ENCODE peak calls at places on chromosome 13, in five cellular contexts. One of them, this sample, is unnamed.

GRCh38 chr13:64758520-64758919 is 2471.6 kb downstream of the PCDH9 start:
- DNase-seq in fibroblast of lung: no peak
- DNase-seq in ovary: no peak
- DNase-seq in GM12878: no peak
- DNase-seq in left ventricle myocardium inferior: no peak
- DNase-seq in this sample: peak

GRCh38 chr13:34578471-34578870 is 363.6 kb upstream of the NBEA start:
- DNase-seq in fibroblast of lung: no peak
- DNase-seq in ovary: no peak
- DNase-seq in GM12878: no peak
- DNase-seq in left ventricle myocardium inferior: no peak
- DNase-seq in this sample: peak

GRCh38 chr13:112733661-112734379 is 44.0 kb downstream of the ATP11A start:
- DNase-seq in fibroblast of lung: no peak
- DNase-seq in ovary: no peak
- DNase-seq in GM12878: no peak
- DNase-seq in left ventricle myocardium inferior: no peak
- DNase-seq in this sample: peak

GRCh38 chr13:94761407-94761806 is 49.1 kb upstream of the SOX21 start:
- DNase-seq in fibroblast of lung: no peak
- DNase-seq in ovary: no peak
- DNase-seq in GM12878: no peak
- DNase-seq in left ventricle myocardium inferior: no peak
- DNase-seq in this sample: no peak

GRCh38 chr13:101309014-101309619 is 107.2 kb downstream of the NALCN start:
- DNase-seq in fibroblast of lung: peak
- DNase-seq in ovary: no peak
- DNase-seq in GM12878: no peak
- DNase-seq in left ventricle myocardium inferior: no peak
- DNase-seq in this sample: peak

GRCh38 chr13:34587586-34587985 is 354.5 kb upstream of the NBEA start:
- DNase-seq in fibroblast of lung: no peak
- DNase-seq in ovary: no peak
- DNase-seq in GM12878: no peak
- DNase-seq in left ventricle myocardium inferior: no peak
- DNase-seq in this sample: no peak

GRCh38 chr13:25292301-25292700 is 5.0 kb upstream of the MTMR6 start:
- DNase-seq in fibroblast of lung: peak
- DNase-seq in ovary: no peak
- DNase-seq in GM12878: no peak
- DNase-seq in left ventricle myocardium inferior: no peak
- DNase-seq in this sample: peak

GRCh38 chr13:95035311-95036109 is 265.7 kb downstream of the ABCC4 start:
- DNase-seq in fibroblast of lung: no peak
- DNase-seq in ovary: no peak
- DNase-seq in GM12878: no peak
- DNase-seq in left ventricle myocardium inferior: no peak
- DNase-seq in this sample: no peak

GRCh38 chr13:31246918-31247317 is 47.1 kb downstream of the B3GLCT start:
- DNase-seq in fibroblast of lung: no peak
- DNase-seq in ovary: no peak
- DNase-seq in GM12878: no peak
- DNase-seq in left ventricle myocardium inferior: no peak
- DNase-seq in this sample: no peak

GRCh38 chr13:75132800-75133695 is 348.9 kb downstream of the TBC1D4 start:
- DNase-seq in fibroblast of lung: no peak
- DNase-seq in ovary: no peak
- DNase-seq in GM12878: no peak
- DNase-seq in left ventricle myocardium inferior: no peak
- DNase-seq in this sample: peak

GRCh38 chr13:99626461-99627082 is 125.3 kb downstream of the TM9SF2 start:
- DNase-seq in fibroblast of lung: peak
- DNase-seq in ovary: peak
- DNase-seq in GM12878: no peak
- DNase-seq in left ventricle myocardium inferior: no peak
- DNase-seq in this sample: peak

GRCh38 chr13:112735791-112736190 is 46.0 kb downstream of the ATP11A start:
- DNase-seq in fibroblast of lung: no peak
- DNase-seq in ovary: no peak
- DNase-seq in GM12878: no peak
- DNase-seq in left ventricle myocardium inferior: no peak
- DNase-seq in this sample: no peak

GRCh38 chr13:50843256-50844043 is at the start of gene DLEU7:
- DNase-seq in fibroblast of lung: no peak
- DNase-seq in ovary: no peak
- DNase-seq in GM12878: no peak
- DNase-seq in left ventricle myocardium inferior: no peak
- DNase-seq in this sample: no peak

GRCh38 chr13:43364210-43365041 is 341.0 kb downstream of the DNAJC15 start:
- DNase-seq in fibroblast of lung: peak
- DNase-seq in ovary: peak
- DNase-seq in GM12878: no peak
- DNase-seq in left ventricle myocardium inferior: no peak
- DNase-seq in this sample: peak

GRCh38 chr13:110137677-110138008 is 169.3 kb downstream of the COL4A1 start:
- DNase-seq in fibroblast of lung: no peak
- DNase-seq in ovary: no peak
- DNase-seq in GM12878: no peak
- DNase-seq in left ventricle myocardium inferior: peak
- DNase-seq in this sample: peak

GRCh38 chr13:44045179-44045562 is 165.5 kb downstream of the LACC1 start:
- DNase-seq in fibroblast of lung: no peak
- DNase-seq in ovary: no peak
- DNase-seq in GM12878: no peak
- DNase-seq in left ventricle myocardium inferior: no peak
- DNase-seq in this sample: no peak

GRCh38 chr13:111629933-111630332 is 309.5 kb downstream of the TEX29 start:
- DNase-seq in fibroblast of lung: no peak
- DNase-seq in ovary: no peak
- DNase-seq in GM12878: no peak
- DNase-seq in left ventricle myocardium inferior: no peak
- DNase-seq in this sample: no peak

GRCh38 chr13:95091755-95092154 is 209.5 kb downstream of the ABCC4 start:
- DNase-seq in fibroblast of lung: no peak
- DNase-seq in ovary: no peak
- DNase-seq in GM12878: no peak
- DNase-seq in left ventricle myocardium inferior: no peak
- DNase-seq in this sample: no peak

GRCh38 chr13:55244991-55245644 is 1895.6 kb upstream of the PRR20A start:
- DNase-seq in fibroblast of lung: peak
- DNase-seq in ovary: no peak
- DNase-seq in GM12878: no peak
- DNase-seq in left ventricle myocardium inferior: no peak
- DNase-seq in this sample: no peak

GRCh38 chr13:26019881-26020535 is 31.8 kb downstream of the SHISA2 start:
- DNase-seq in fibroblast of lung: peak
- DNase-seq in ovary: no peak
- DNase-seq in GM12878: no peak
- DNase-seq in left ventricle myocardium inferior: no peak
- DNase-seq in this sample: peak

GRCh38 chr13:108877300-108877699 is 247.9 kb downstream of the MYO16 start:
- DNase-seq in fibroblast of lung: peak
- DNase-seq in ovary: no peak
- DNase-seq in GM12878: no peak
- DNase-seq in left ventricle myocardium inferior: no peak
- DNase-seq in this sample: peak

GRCh38 chr13:28744656-28745055 is 25.9 kb upstream of the SLC46A3 start:
- DNase-seq in fibroblast of lung: no peak
- DNase-seq in ovary: no peak
- DNase-seq in GM12878: no peak
- DNase-seq in left ventricle myocardium inferior: no peak
- DNase-seq in this sample: no peak

GRCh38 chr13:98322091-98322718 is 145.1 kb upstream of the RNF113B start:
- DNase-seq in fibroblast of lung: no peak
- DNase-seq in ovary: no peak
- DNase-seq in GM12878: no peak
- DNase-seq in left ventricle myocardium inferior: no peak
- DNase-seq in this sample: no peak

GRCh38 chr13:64248371-64249065 is 2832.9 kb upstream of the PCDH20 start:
- DNase-seq in fibroblast of lung: no peak
- DNase-seq in ovary: no peak
- DNase-seq in GM12878: no peak
- DNase-seq in left ventricle myocardium inferior: no peak
- DNase-seq in this sample: peak

GRCh38 chr13:23618341-23618740 is 48.1 kb downstream of the TNFRSF19 start:
- DNase-seq in fibroblast of lung: peak
- DNase-seq in ovary: no peak
- DNase-seq in GM12878: no peak
- DNase-seq in left ventricle myocardium inferior: no peak
- DNase-seq in this sample: peak

GRCh38 chr13:49357694-49358093 is 86.2 kb downstream of the CAB39L start:
- DNase-seq in fibroblast of lung: peak
- DNase-seq in ovary: no peak
- DNase-seq in GM12878: no peak
- DNase-seq in left ventricle myocardium inferior: no peak
- DNase-seq in this sample: peak

GRCh38 chr13:99555149-99555548 is 53.9 kb downstream of the TM9SF2 start:
- DNase-seq in fibroblast of lung: no peak
- DNase-seq in ovary: no peak
- DNase-seq in GM12878: no peak
- DNase-seq in left ventricle myocardium inferior: no peak
- DNase-seq in this sample: no peak

GRCh38 chr13:112132142-112132541 is 65.2 kb downstream of the SOX1 start:
- DNase-seq in fibroblast of lung: no peak
- DNase-seq in ovary: no peak
- DNase-seq in GM12878: no peak
- DNase-seq in left ventricle myocardium inferior: no peak
- DNase-seq in this sample: no peak

GRCh38 chr13:45122941-45123340 is 2.6 kb downstream of the GTF2F2 start:
- DNase-seq in fibroblast of lung: no peak
- DNase-seq in ovary: no peak
- DNase-seq in GM12878: no peak
- DNase-seq in left ventricle myocardium inferior: no peak
- DNase-seq in this sample: no peak

GRCh38 chr13:38969187-38969586 is 21.4 kb downstream of the STOML3 start:
- DNase-seq in fibroblast of lung: no peak
- DNase-seq in ovary: no peak
- DNase-seq in GM12878: no peak
- DNase-seq in left ventricle myocardium inferior: no peak
- DNase-seq in this sample: no peak

GRCh38 chr13:113742000-113742441 is 17.0 kb upstream of the TMEM255B start:
- DNase-seq in fibroblast of lung: peak
- DNase-seq in ovary: no peak
- DNase-seq in GM12878: no peak
- DNase-seq in left ventricle myocardium inferior: no peak
- DNase-seq in this sample: no peak
- TF ChIP-seq CTCF in fibroblast of lung: peak
- TF ChIP-seq CTCF in ovary: no peak
- TF ChIP-seq CTCF in GM12878: no peak
- TF ChIP-seq CTCF in left ventricle myocardium inferior: peak
- TF ChIP-seq CTCF in this sample: peak

DNA sequence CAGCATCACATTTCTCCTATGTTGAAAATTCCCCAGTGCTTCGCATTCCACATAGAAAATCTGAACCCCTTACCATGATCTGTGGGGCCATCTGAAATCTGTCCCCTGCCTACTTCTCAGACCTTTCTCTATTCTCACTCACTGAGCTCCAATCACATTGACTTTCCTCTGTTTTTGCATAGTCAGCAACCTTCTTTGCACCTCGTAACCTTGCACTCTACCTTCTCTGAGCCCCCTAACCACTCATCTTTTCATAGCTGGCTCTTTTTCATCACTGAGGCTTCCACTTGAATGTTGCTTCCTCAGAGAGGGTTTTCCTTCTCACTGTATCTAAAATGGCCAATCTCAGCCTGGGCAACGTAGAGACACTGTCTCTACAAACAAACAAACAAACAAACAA is 286.3 kb downstream of the GPC5 start:
- DNase-seq in fibroblast of lung: no peak
- DNase-seq in ovary: no peak
- DNase-seq in GM12878: no peak
- DNase-seq in left ventricle myocardium inferior: no peak
- DNase-seq in this sample: no peak
- TF ChIP-seq CTCF in fibroblast of lung: no peak
- TF ChIP-seq CTCF in ovary: no peak
- TF ChIP-seq CTCF in GM12878: no peak
- TF ChIP-seq CTCF in left ventricle myocardium inferior: no peak
- TF ChIP-seq CTCF in this sample: no peak

DNA sequence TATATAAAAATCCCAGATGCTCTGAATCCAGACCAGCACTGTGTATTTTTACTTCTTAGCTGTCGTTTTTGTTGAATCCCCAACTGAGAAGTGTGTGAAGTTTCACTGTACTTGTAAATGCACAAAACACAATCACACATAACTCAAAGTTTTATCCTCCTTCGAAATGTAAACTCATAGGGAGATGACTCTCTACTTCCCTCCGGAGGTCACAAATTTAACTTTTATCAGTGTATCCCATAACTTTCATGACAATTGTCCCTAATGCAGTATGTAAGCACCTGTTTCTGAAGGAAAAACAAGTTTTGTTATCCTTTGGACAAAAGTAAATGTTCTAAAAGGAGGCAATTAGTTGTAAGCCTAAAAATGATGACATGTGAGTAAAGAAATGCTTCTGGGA is 665.0 kb upstream of the SLITRK6 start:
- DNase-seq in fibroblast of lung: peak
- DNase-seq in ovary: no peak
- DNase-seq in GM12878: no peak
- DNase-seq in left ventricle myocardium inferior: no peak
- DNase-seq in this sample: no peak
- TF ChIP-seq CTCF in fibroblast of lung: peak
- TF ChIP-seq CTCF in ovary: no peak
- TF ChIP-seq CTCF in GM12878: no peak
- TF ChIP-seq CTCF in left ventricle myocardium inferior: peak
- TF ChIP-seq CTCF in this sample: peak

GRCh38 chr13:53123536-53123935 is 94.9 kb downstream of the OLFM4 start:
- DNase-seq in fibroblast of lung: no peak
- DNase-seq in ovary: no peak
- DNase-seq in GM12878: no peak
- DNase-seq in left ventricle myocardium inferior: no peak
- DNase-seq in this sample: no peak

GRCh38 chr13:53126803-53127202 is 98.2 kb downstream of the OLFM4 start:
- DNase-seq in fibroblast of lung: peak
- DNase-seq in ovary: peak
- DNase-seq in GM12878: no peak
- DNase-seq in left ventricle myocardium inferior: peak
- DNase-seq in this sample: peak

GRCh38 chr13:53129864-53130393 is 101.3 kb downstream of the OLFM4 start:
- DNase-seq in fibroblast of lung: no peak
- DNase-seq in ovary: no peak
- DNase-seq in GM12878: no peak
- DNase-seq in left ventricle myocardium inferior: no peak
- DNase-seq in this sample: no peak

GRCh38 chr13:53124568-53125094 is 96.0 kb downstream of the OLFM4 start:
- DNase-seq in fibroblast of lung: no peak
- DNase-seq in ovary: no peak
- DNase-seq in GM12878: no peak
- DNase-seq in left ventricle myocardium inferior: no peak
- DNase-seq in this sample: no peak

DNA sequence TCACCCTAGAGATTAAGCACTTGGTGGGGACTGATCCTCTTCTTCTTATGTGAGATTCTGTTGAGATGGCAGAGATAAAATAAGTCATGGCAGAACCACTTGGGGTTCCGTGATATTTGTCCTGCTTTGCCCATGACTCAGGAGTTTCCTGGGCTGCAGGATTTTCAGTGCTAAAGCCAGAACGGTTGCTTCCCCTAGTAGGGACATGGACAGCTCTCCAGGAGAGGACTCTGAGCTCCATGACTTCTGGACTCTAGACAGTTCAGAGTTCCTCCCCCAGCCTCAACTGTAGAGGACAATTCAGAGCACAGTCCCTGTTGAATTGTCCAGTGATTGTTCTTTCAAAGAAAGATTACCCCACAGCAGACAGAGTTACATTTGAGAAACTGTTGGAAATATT is 98.8 kb downstream of the OLFM4 start:
- DNase-seq in fibroblast of lung: no peak
- DNase-seq in ovary: no peak
- DNase-seq in GM12878: no peak
- DNase-seq in left ventricle myocardium inferior: no peak
- DNase-seq in this sample: no peak
- TF ChIP-seq CTCF in fibroblast of lung: no peak
- TF ChIP-seq CTCF in ovary: no peak
- TF ChIP-seq CTCF in GM12878: no peak
- TF ChIP-seq CTCF in left ventricle myocardium inferior: no peak
- TF ChIP-seq CTCF in this sample: no peak

This sample was measured in astrocyte.